ENCODE peak calls at places on chromosomes 2 and 18, in nine cellular contexts. One of them, this sample, is unnamed.

GRCh38 chr2:172462393-172463381 is 35.3 kb downstream of the ITGA6 start:
- DNase-seq in CD4-positive, CD25-positive, alpha-beta regulatory T cell: peak; percentile 14
- DNase-seq in adipocyte: no peak
- DNase-seq in stomach: no peak
- DNase-seq in heart right ventricle: no peak
- DNase-seq in right cardiac atrium: no peak
- DNase-seq in OCI-LY7: peak; percentile 79
- DNase-seq in aorta: no peak
- DNase-seq in tibial nerve: no peak
- DNase-seq in this sample: no peak

GRCh38 chr2:112138143-112139032 is at the start of gene FBLN7:
- DNase-seq in CD4-positive, CD25-positive, alpha-beta regulatory T cell: no peak
- DNase-seq in adipocyte: peak; percentile 67
- DNase-seq in stomach: no peak
- DNase-seq in heart right ventricle: no peak
- DNase-seq in right cardiac atrium: peak; percentile 66
- DNase-seq in OCI-LY7: no peak
- DNase-seq in aorta: no peak
- DNase-seq in tibial nerve: no peak
- DNase-seq in this sample: no peak

GRCh38 chr2:18161681-18162080 is 283.2 kb downstream of the KCNS3 start:
- DNase-seq in CD4-positive, CD25-positive, alpha-beta regulatory T cell: no peak
- DNase-seq in adipocyte: no peak
- DNase-seq in stomach: no peak
- DNase-seq in heart right ventricle: no peak
- DNase-seq in right cardiac atrium: no peak
- DNase-seq in OCI-LY7: no peak
- DNase-seq in aorta: no peak
- DNase-seq in tibial nerve: no peak
- DNase-seq in this sample: no peak

GRCh38 chr18:59672125-59672769 is 25.0 kb downstream of the CCBE1 start:
- DNase-seq in CD4-positive, CD25-positive, alpha-beta regulatory T cell: no peak
- DNase-seq in adipocyte: no peak
- DNase-seq in stomach: no peak
- DNase-seq in heart right ventricle: no peak
- DNase-seq in right cardiac atrium: peak; percentile 34
- DNase-seq in OCI-LY7: no peak
- DNase-seq in aorta: no peak
- DNase-seq in tibial nerve: no peak
- DNase-seq in this sample: no peak

GRCh38 chr2:42922790-42923631 is 130.6 kb upstream of the HAAO start:
- DNase-seq in CD4-positive, CD25-positive, alpha-beta regulatory T cell: no peak
- DNase-seq in adipocyte: peak; percentile 97
- DNase-seq in stomach: no peak
- DNase-seq in heart right ventricle: no peak
- DNase-seq in right cardiac atrium: peak; percentile 62
- DNase-seq in OCI-LY7: no peak
- DNase-seq in aorta: peak; percentile 71
- DNase-seq in tibial nerve: no peak
- DNase-seq in this sample: no peak

GRCh38 chr18:23964282-23965238 is 50.0 kb upstream of the TTC39C start:
- DNase-seq in CD4-positive, CD25-positive, alpha-beta regulatory T cell: peak; percentile 16
- DNase-seq in adipocyte: no peak
- DNase-seq in stomach: no peak
- DNase-seq in heart right ventricle: no peak
- DNase-seq in right cardiac atrium: peak; percentile 26
- DNase-seq in OCI-LY7: peak; percentile 34
- DNase-seq in aorta: no peak
- DNase-seq in tibial nerve: no peak
- DNase-seq in this sample: no peak

GRCh38 chr2:5484868-5485267 is 207.3 kb upstream of the SOX11 start:
- DNase-seq in CD4-positive, CD25-positive, alpha-beta regulatory T cell: no peak
- DNase-seq in adipocyte: no peak
- DNase-seq in stomach: no peak
- DNase-seq in heart right ventricle: no peak
- DNase-seq in right cardiac atrium: no peak
- DNase-seq in OCI-LY7: no peak
- DNase-seq in aorta: no peak
- DNase-seq in tibial nerve: no peak
- DNase-seq in this sample: no peak

GRCh38 chr18:23701544-23702064 is 12.4 kb downstream of the LAMA3 start:
- DNase-seq in CD4-positive, CD25-positive, alpha-beta regulatory T cell: no peak
- DNase-seq in adipocyte: no peak
- DNase-seq in stomach: no peak
- DNase-seq in heart right ventricle: no peak
- DNase-seq in right cardiac atrium: no peak
- DNase-seq in OCI-LY7: no peak
- DNase-seq in aorta: no peak
- DNase-seq in tibial nerve: no peak
- DNase-seq in this sample: no peak

GRCh38 chr2:208265371-208265806 is 666 bp upstream of the PIKFYVE start:
- DNase-seq in CD4-positive, CD25-positive, alpha-beta regulatory T cell: peak; percentile 31
- DNase-seq in adipocyte: peak; percentile 65
- DNase-seq in stomach: no peak
- DNase-seq in heart right ventricle: no peak
- DNase-seq in right cardiac atrium: peak; percentile 36
- DNase-seq in OCI-LY7: peak; percentile 82
- DNase-seq in aorta: no peak
- DNase-seq in tibial nerve: no peak
- DNase-seq in this sample: no peak

GRCh38 chr2:215794829-215795546 is 218.4 kb downstream of the MREG start:
- DNase-seq in CD4-positive, CD25-positive, alpha-beta regulatory T cell: no peak
- DNase-seq in adipocyte: no peak
- DNase-seq in stomach: no peak
- DNase-seq in heart right ventricle: no peak
- DNase-seq in right cardiac atrium: no peak
- DNase-seq in OCI-LY7: peak; percentile 20
- DNase-seq in aorta: no peak
- DNase-seq in tibial nerve: no peak
- DNase-seq in this sample: no peak

GRCh38 chr18:44701227-44701626 is 20.5 kb downstream of the SETBP1 start:
- DNase-seq in CD4-positive, CD25-positive, alpha-beta regulatory T cell: no peak
- DNase-seq in adipocyte: no peak
- DNase-seq in stomach: no peak
- DNase-seq in heart right ventricle: peak; percentile 32
- DNase-seq in right cardiac atrium: peak; percentile 48
- DNase-seq in OCI-LY7: no peak
- DNase-seq in aorta: no peak
- DNase-seq in tibial nerve: no peak
- DNase-seq in this sample: no peak

GRCh38 chr2:63984606-63985359 is 34.4 kb downstream of the VPS54 start:
- DNase-seq in CD4-positive, CD25-positive, alpha-beta regulatory T cell: no peak
- DNase-seq in adipocyte: peak; percentile 8
- DNase-seq in stomach: no peak
- DNase-seq in heart right ventricle: no peak
- DNase-seq in right cardiac atrium: no peak
- DNase-seq in OCI-LY7: no peak
- DNase-seq in aorta: no peak
- DNase-seq in tibial nerve: no peak
- DNase-seq in this sample: no peak

GRCh38 chr2:176297067-176297466 is 27.8 kb downstream of the MTX2 start:
- DNase-seq in CD4-positive, CD25-positive, alpha-beta regulatory T cell: no peak
- DNase-seq in adipocyte: no peak
- DNase-seq in stomach: no peak
- DNase-seq in heart right ventricle: no peak
- DNase-seq in right cardiac atrium: no peak
- DNase-seq in OCI-LY7: no peak
- DNase-seq in aorta: no peak
- DNase-seq in tibial nerve: no peak
- DNase-seq in this sample: no peak

GRCh38 chr2:226999676-227000075 is 163.8 kb downstream of the RHBDD1 start:
- DNase-seq in CD4-positive, CD25-positive, alpha-beta regulatory T cell: no peak
- DNase-seq in adipocyte: peak; percentile 38
- DNase-seq in stomach: no peak
- DNase-seq in heart right ventricle: no peak
- DNase-seq in right cardiac atrium: no peak
- DNase-seq in OCI-LY7: no peak
- DNase-seq in aorta: no peak
- DNase-seq in tibial nerve: no peak
- DNase-seq in this sample: no peak

GRCh38 chr2:58866040-58866439 is 624.9 kb upstream of the FANCL start:
- DNase-seq in CD4-positive, CD25-positive, alpha-beta regulatory T cell: no peak
- DNase-seq in adipocyte: no peak
- DNase-seq in stomach: no peak
- DNase-seq in heart right ventricle: no peak
- DNase-seq in right cardiac atrium: no peak
- DNase-seq in OCI-LY7: no peak
- DNase-seq in aorta: no peak
- DNase-seq in tibial nerve: no peak
- DNase-seq in this sample: no peak

GRCh38 chr2:197575987-197576386 is 60.1 kb downstream of the MOB4 start:
- DNase-seq in CD4-positive, CD25-positive, alpha-beta regulatory T cell: no peak
- DNase-seq in adipocyte: peak; percentile 12
- DNase-seq in stomach: no peak
- DNase-seq in heart right ventricle: no peak
- DNase-seq in right cardiac atrium: no peak
- DNase-seq in OCI-LY7: no peak
- DNase-seq in aorta: no peak
- DNase-seq in tibial nerve: no peak
- DNase-seq in this sample: no peak

GRCh38 chr2:207531024-207531411 is 1.3 kb downstream of the CREB1 start:
- DNase-seq in CD4-positive, CD25-positive, alpha-beta regulatory T cell: no peak
- DNase-seq in adipocyte: peak; percentile 51
- DNase-seq in stomach: no peak
- DNase-seq in heart right ventricle: no peak
- DNase-seq in right cardiac atrium: no peak
- DNase-seq in OCI-LY7: no peak
- DNase-seq in aorta: no peak
- DNase-seq in tibial nerve: no peak
- DNase-seq in this sample: no peak

GRCh38 chr2:166882851-166883250 is 5.4 kb upstream of the XIRP2 start:
- DNase-seq in CD4-positive, CD25-positive, alpha-beta regulatory T cell: no peak
- DNase-seq in adipocyte: no peak
- DNase-seq in stomach: no peak
- DNase-seq in heart right ventricle: no peak
- DNase-seq in right cardiac atrium: no peak
- DNase-seq in OCI-LY7: no peak
- DNase-seq in aorta: no peak
- DNase-seq in tibial nerve: no peak
- DNase-seq in this sample: no peak

GRCh38 chr2:127049927-127050802 is 56.8 kb downstream of the BIN1 start:
- DNase-seq in CD4-positive, CD25-positive, alpha-beta regulatory T cell: peak; percentile 25
- DNase-seq in adipocyte: peak; percentile 83
- DNase-seq in stomach: peak; percentile 62
- DNase-seq in heart right ventricle: no peak
- DNase-seq in right cardiac atrium: peak; percentile 88
- DNase-seq in OCI-LY7: peak; percentile 52
- DNase-seq in aorta: peak; percentile 91
- DNase-seq in tibial nerve: no peak
- DNase-seq in this sample: peak; percentile 57
- H3K4me3 ChIP-seq in CD4-positive, CD25-positive, alpha-beta regulatory T cell: no peak overlapping the region
- H3K4me3 ChIP-seq in adipocyte: no peak overlapping the region
- H3K4me3 ChIP-seq in stomach: no peak overlapping the region
- H3K4me3 ChIP-seq in heart right ventricle: no peak overlapping the region
- H3K4me3 ChIP-seq in right cardiac atrium: no peak overlapping the region
- H3K4me3 ChIP-seq in OCI-LY7: no peak overlapping the region
- H3K4me3 ChIP-seq in aorta: no peak overlapping the region
- H3K4me3 ChIP-seq in tibial nerve: no peak overlapping the region
- H3K4me3 ChIP-seq in this sample: no peak overlapping the region

GRCh38 chr18:5894215-5894612 is 1.1 kb downstream of the TMEM200C start:
- DNase-seq in CD4-positive, CD25-positive, alpha-beta regulatory T cell: no peak
- DNase-seq in adipocyte: no peak
- DNase-seq in stomach: no peak
- DNase-seq in heart right ventricle: no peak
- DNase-seq in right cardiac atrium: no peak
- DNase-seq in OCI-LY7: no peak
- DNase-seq in aorta: no peak
- DNase-seq in tibial nerve: no peak
- DNase-seq in this sample: no peak
- H3K4me3 ChIP-seq in CD4-positive, CD25-positive, alpha-beta regulatory T cell: no peak overlapping the region
- H3K4me3 ChIP-seq in adipocyte: no peak overlapping the region
- H3K4me3 ChIP-seq in stomach: no peak overlapping the region
- H3K4me3 ChIP-seq in heart right ventricle: peak overlapping the region; percentile 48
- H3K4me3 ChIP-seq in right cardiac atrium: peak overlapping the region; percentile 77
- H3K4me3 ChIP-seq in OCI-LY7: no peak overlapping the region
- H3K4me3 ChIP-seq in aorta: no peak overlapping the region
- H3K4me3 ChIP-seq in tibial nerve: peak overlapping the region; percentile 33
- H3K4me3 ChIP-seq in this sample: peak overlapping the region; percentile 64

DNA sequence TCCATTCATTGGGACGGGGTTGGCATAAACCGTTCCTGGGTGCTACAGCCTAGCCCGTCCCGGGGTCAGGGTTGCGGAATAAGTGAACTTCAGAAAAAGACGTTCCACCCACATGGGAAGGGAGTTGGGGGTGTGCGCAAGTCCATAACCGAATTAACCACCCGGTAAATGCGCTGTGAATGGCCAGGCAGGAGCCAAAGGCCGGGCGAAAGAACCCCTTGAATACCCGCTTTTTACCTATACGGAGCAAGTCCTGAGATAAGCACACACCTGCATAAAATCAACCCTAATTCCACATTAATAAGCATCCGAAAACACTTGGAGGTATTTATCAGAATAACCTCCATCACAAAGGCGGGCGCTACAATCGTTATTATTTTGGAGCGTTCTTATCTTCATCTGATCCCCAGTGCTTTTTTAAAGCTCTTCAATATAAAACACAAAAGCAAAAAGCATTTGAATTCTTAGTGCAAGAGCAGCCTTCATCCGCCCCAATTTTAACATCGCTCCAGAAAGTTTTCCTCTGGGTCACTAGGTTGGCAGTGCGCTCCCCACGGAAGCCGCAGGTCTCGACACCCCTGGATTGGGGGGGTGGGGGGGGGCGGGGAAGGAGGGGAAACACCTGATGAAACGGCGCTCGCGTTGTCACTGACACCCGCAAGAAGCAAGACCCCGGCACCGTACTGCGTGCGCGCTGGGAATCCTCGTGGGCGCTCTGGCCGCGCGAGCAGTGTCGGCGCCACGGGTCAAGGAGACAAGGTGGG is 1.2 kb downstream of the SATB2 start:
- DNase-seq in CD4-positive, CD25-positive, alpha-beta regulatory T cell: no peak
- DNase-seq in adipocyte: peak; percentile 56
- DNase-seq in stomach: no peak
- DNase-seq in heart right ventricle: no peak
- DNase-seq in right cardiac atrium: no peak
- DNase-seq in OCI-LY7: peak; percentile 19
- DNase-seq in aorta: no peak
- DNase-seq in tibial nerve: no peak
- DNase-seq in this sample: no peak
- H3K4me3 ChIP-seq in CD4-positive, CD25-positive, alpha-beta regulatory T cell: no peak overlapping the region
- H3K4me3 ChIP-seq in adipocyte: peak overlapping the region; percentile 91
- H3K4me3 ChIP-seq in stomach: peak overlapping the region; percentile 70
- H3K4me3 ChIP-seq in heart right ventricle: peak overlapping the region; percentile 69
- H3K4me3 ChIP-seq in right cardiac atrium: peak overlapping the region; percentile 96
- H3K4me3 ChIP-seq in OCI-LY7: peak overlapping the region; percentile 86
- H3K4me3 ChIP-seq in aorta: peak overlapping the region; percentile 75
- H3K4me3 ChIP-seq in tibial nerve: peak overlapping the region; percentile 89
- H3K4me3 ChIP-seq in this sample: peak overlapping the region; percentile 92

GRCh38 chr2:218871345-218872302 is 9.0 kb upstream of the WNT10A start:
- DNase-seq in CD4-positive, CD25-positive, alpha-beta regulatory T cell: no peak
- DNase-seq in adipocyte: no peak
- DNase-seq in stomach: no peak
- DNase-seq in heart right ventricle: no peak
- DNase-seq in right cardiac atrium: no peak
- DNase-seq in OCI-LY7: no peak
- DNase-seq in aorta: no peak
- DNase-seq in tibial nerve: no peak
- DNase-seq in this sample: no peak
- H3K4me3 ChIP-seq in CD4-positive, CD25-positive, alpha-beta regulatory T cell: peak overlapping the region; percentile 32
- H3K4me3 ChIP-seq in adipocyte: no peak overlapping the region
- H3K4me3 ChIP-seq in stomach: peak overlapping the region; percentile 9
- H3K4me3 ChIP-seq in heart right ventricle: no peak overlapping the region
- H3K4me3 ChIP-seq in right cardiac atrium: no peak overlapping the region
- H3K4me3 ChIP-seq in OCI-LY7: no peak overlapping the region
- H3K4me3 ChIP-seq in aorta: no peak overlapping the region
- H3K4me3 ChIP-seq in tibial nerve: no peak overlapping the region
- H3K4me3 ChIP-seq in this sample: peak overlapping the region; percentile 49